ENCODE peak calls at places on chromosomes 7 and 10, in nine cellular contexts. D, C, R, B, U, Q, A, S and Z are unnamed samples.

GRCh38 chr10:88254091-88254490 is 329.0 kb downstream of the RNLS start:
- DNase-seq in D (no peak), B (no peak), C (no peak), A (no peak), Q (no peak), S (no peak), R (peak), U (peak), Z (no peak)

GRCh38 chr7:13989138-13989943 is at the start of gene ETV1:
- DNase-seq in C (peak), A (no peak), D (peak), U (peak), Q (peak), R (peak), S (peak), B (peak), Z (no peak)

GRCh38 chr7:50266893-50267386 is 37.6 kb upstream of the IKZF1 start:
- DNase-seq in U (no peak), R (no peak), B (no peak), Q (no peak), S (no peak), A (no peak), D (no peak), C (no peak), Z (peak)

GRCh38 chr7:151756076-151756731 is 120.7 kb downstream of the PRKAG2 start:
- DNase-seq in B (no peak), D (no peak), S (peak), A (no peak), Q (no peak), C (no peak), R (peak), U (peak), Z (peak)

GRCh38 chr7:27656724-27657123 is 6.0 kb downstream of the HIBADH start:
- DNase-seq in Q (no peak), U (no peak), A (no peak), D (no peak), B (no peak), R (no peak), C (no peak), S (no peak), Z (no peak)

GRCh38 chr7:137591444-137591843 is 247.9 kb upstream of the PTN start:
- DNase-seq in B (no peak), A (no peak), D (no peak), Q (no peak), U (peak), C (no peak), S (no peak), R (peak), Z (no peak)

GRCh38 chr10:93412801-93413200 is 69.3 kb downstream of the MYOF start:
- DNase-seq in U (no peak), B (no peak), A (no peak), Q (no peak), C (no peak), R (no peak), S (no peak), D (no peak), Z (no peak)

GRCh38 chr10:23275355-23275754 is 69.2 kb downstream of the C10orf67 start:
- DNase-seq in S (no peak), U (no peak), B (no peak), A (no peak), Q (no peak), R (no peak), D (no peak), C (no peak), Z (no peak)

GRCh38 chr7:14761506-14762296 is 140.8 kb downstream of the DGKB start:
- DNase-seq in D (no peak), Q (peak), U (peak), R (peak), B (no peak), C (peak), A (no peak), S (peak), Z (no peak)

GRCh38 chr7:121302214-121302745 is 26.5 kb upstream of the WNT16 start:
- DNase-seq in D (no peak), C (no peak), S (no peak), Q (no peak), U (peak), B (no peak), A (no peak), R (no peak), Z (no peak)

GRCh38 chr10:58642283-58642682 is 129.6 kb downstream of the BICC1 start:
- DNase-seq in R (peak), Q (no peak), U (peak), A (no peak), S (no peak), C (no peak), D (no peak), B (no peak), Z (no peak)